ENCODE peak calls at places on chromosomes 7 and 10, in six cellular contexts. R, S, Z, J, E and N are unnamed samples. For H3K4me1 and H3K27me3, the result is how much of the 10 kb centered on the place peaks cover.

GRCh38 chr10:88743999-88744398 is 15.8 kb upstream of the LIPN start:
- DNase-seq in R (no peak), S (no peak), Z (no peak), J (no peak), E (no peak), N (no peak)

GRCh38 chr7:23213755-23214154 is 31.9 kb downstream of the NUP42 start:
- DNase-seq in R (no peak), S (no peak), Z (no peak), J (no peak), E (no peak), N (no peak)

GRCh38 chr7:151692721-151693120 is 173.0 kb upstream of the RHEB start:
- DNase-seq in R (no peak), S (no peak), Z (no peak), J (no peak), E (no peak), N (no peak)

GRCh38 chr7:128121731-128122576 is 90.7 kb upstream of the LRRC4 start:
- DNase-seq in R (peak), S (no peak), Z (no peak), J (no peak), E (no peak), N (peak)

GRCh38 chr10:102287538-102287937 is 42.2 kb downstream of the GBF1 start:
- DNase-seq in R (no peak), S (no peak), Z (no peak), J (no peak), E (no peak), N (no peak)

GRCh38 chr7:34451923-34452322 is 206.1 kb upstream of the NPSR1 start:
- DNase-seq in R (no peak), S (no peak), Z (no peak), J (peak), E (no peak), N (no peak)

GRCh38 chr10:76352300-76352699 is 920.9 kb downstream of the LRMDA start:
- DNase-seq in R (no peak), S (peak), Z (no peak), J (peak), E (no peak), N (no peak)

GRCh38 chr10:87935290-87936141 is 72.1 kb downstream of the PTEN start:
- DNase-seq in R (no peak), S (no peak), Z (no peak), J (peak), E (no peak), N (no peak)

GRCh38 chr10:27998178-27998953 is 513 bp downstream of the ODAD2 start:
- DNase-seq in R (no peak), S (no peak), Z (no peak), J (peak), E (peak), N (no peak)

GRCh38 chr7:26090927-26091519 is 61.0 kb upstream of the NFE2L3 start:
- DNase-seq in R (no peak), S (peak), Z (no peak), J (peak), E (peak), N (no peak)

DNA sequence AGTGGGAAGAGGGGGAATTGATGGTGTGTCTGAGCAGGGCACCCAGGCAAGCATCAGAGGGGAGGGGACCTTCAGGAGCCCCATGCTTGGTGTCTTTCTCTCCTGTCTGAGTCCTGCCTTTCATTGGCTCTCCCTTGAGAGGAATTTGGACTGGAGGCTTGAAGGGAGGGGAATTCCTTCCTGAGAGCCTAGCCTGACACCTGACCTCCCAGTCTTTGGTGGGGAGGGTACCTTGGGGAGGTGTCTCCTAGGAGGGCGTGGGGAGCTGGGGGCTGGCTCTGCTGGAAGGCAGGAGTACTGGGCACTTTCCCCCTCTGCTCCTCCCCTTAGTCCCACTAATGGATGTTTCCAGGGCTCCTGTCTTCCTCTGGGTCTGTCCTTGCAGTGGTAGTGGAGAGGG is 1.3 kb upstream of the SFRP5 start:
- DNase-seq in R (no peak), S (no peak), Z (no peak), J (no peak), E (no peak), N (no peak)
- H3K4me1 ChIP-seq in R (under half), S (under half), Z (under half), J (under half), E (under half), N (under half)

DNA sequence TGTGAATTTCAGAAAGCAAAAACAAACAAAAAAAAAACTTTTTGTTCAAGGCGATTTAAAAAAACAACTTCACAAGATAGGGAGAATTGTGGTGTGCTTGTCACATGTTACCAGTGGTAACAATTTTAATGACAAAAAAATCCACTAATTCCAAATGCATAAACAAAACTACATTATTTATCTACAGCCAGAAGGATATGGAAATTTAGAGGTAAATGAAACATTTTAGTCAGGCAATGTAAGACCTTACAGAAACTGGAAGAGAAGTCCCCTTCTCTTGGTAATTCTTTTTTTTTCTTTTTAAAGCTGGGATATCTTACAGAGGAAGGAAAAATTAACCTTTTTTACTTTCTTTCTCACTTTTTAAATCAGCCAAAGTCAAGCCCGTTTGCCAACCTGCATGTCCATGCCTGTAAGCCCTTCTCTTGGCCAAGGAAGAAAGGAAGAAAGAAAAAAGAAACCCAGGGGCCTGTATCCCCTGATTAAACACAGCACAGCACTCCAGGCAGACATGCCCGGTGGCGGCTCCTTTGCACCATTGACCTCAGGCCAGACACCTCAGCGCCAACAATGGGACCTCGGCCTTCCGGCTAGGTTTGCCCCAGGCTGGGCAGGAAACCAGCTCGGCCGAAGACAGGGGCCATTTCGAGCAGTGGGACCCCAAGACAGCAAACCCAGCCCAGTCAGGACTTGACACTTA is 3.0 kb downstream of the HOXA10 start:
- DNase-seq in R (peak), S (no peak), Z (no peak), J (no peak), E (no peak), N (peak)
- H3K27me3 ChIP-seq in R (half or more), S (under half), Z (under half), J (half or more), E (half or more), N (under half)

GRCh38 chr7:150368884-150369739 is 490 bp downstream of the REPIN1 start:
- DNase-seq in R (peak), S (peak), Z (no peak), J (peak), E (peak), N (peak)

GRCh38 chr7:150371996-150372270 is 3.3 kb downstream of the REPIN1 start:
- DNase-seq in R (no peak), S (no peak), Z (no peak), J (no peak), E (no peak), N (no peak)

GRCh38 chr7:150369740-150370501 is 1.3 kb downstream of the REPIN1 start:
- DNase-seq in R (no peak), S (no peak), Z (no peak), J (no peak), E (no peak), N (no peak)

GRCh38 chr7:150371131-150371995 is 2.7 kb downstream of the REPIN1 start:
- DNase-seq in R (no peak), S (no peak), Z (peak), J (no peak), E (no peak), N (no peak)

GRCh38 chr7:150370612-150371071 is 2.0 kb downstream of the REPIN1 start:
- DNase-seq in R (no peak), S (no peak), Z (peak), J (peak), E (no peak), N (no peak)
- H3K4me1 ChIP-seq in R (under half), S (under half), Z (half or more), J (under half), E (under half), N (under half)

GRCh38 chr7:130489140-130489967 is 2.5 kb upstream of the MEST start:
- DNase-seq in R (no peak), S (no peak), Z (no peak), J (peak), E (no peak), N (no peak)
- H3K27me3 ChIP-seq in R (under half), S (under half), Z (under half), J (under half), E (under half), N (under half)